ENCODE peak calls at places on chromosomes 7 and 10, in six cellular contexts. One of them, this sample, is unnamed.

GRCh38 chr10:124534231-124534798 is 72.7 kb downstream of the LHPP start:
- DNase-seq in cardiac muscle cell: peak; percentile 32
- DNase-seq in neural crest cell: no peak
- DNase-seq in upper lobe of left lung: peak; percentile 50
- DNase-seq in fibroblast of the aortic adventitia: peak; percentile 30
- DNase-seq in cardiac fibroblast: peak; percentile 50
- DNase-seq in this sample: peak; percentile 58

GRCh38 chr7:67359900-67360299 is 363.3 kb downstream of the TYW1 start:
- DNase-seq in cardiac muscle cell: no peak
- DNase-seq in neural crest cell: no peak
- DNase-seq in upper lobe of left lung: no peak
- DNase-seq in fibroblast of the aortic adventitia: no peak
- DNase-seq in cardiac fibroblast: no peak
- DNase-seq in this sample: no peak

GRCh38 chr10:73117976-73118743 is 7.9 kb downstream of the NUDT13 start:
- DNase-seq in cardiac muscle cell: no peak
- DNase-seq in neural crest cell: no peak
- DNase-seq in upper lobe of left lung: no peak
- DNase-seq in fibroblast of the aortic adventitia: peak; percentile 16
- DNase-seq in cardiac fibroblast: peak; percentile 25
- DNase-seq in this sample: no peak

GRCh38 chr7:75617634-75618234 is 121.0 kb downstream of the HIP1 start:
- DNase-seq in cardiac muscle cell: no peak
- DNase-seq in neural crest cell: no peak
- DNase-seq in upper lobe of left lung: peak; percentile 97
- DNase-seq in fibroblast of the aortic adventitia: no peak
- DNase-seq in cardiac fibroblast: peak; percentile 79
- DNase-seq in this sample: peak; percentile 48

GRCh38 chr7:135650831-135651573 is 11.3 kb upstream of the STMP1 start:
- DNase-seq in cardiac muscle cell: peak; percentile 14
- DNase-seq in neural crest cell: no peak
- DNase-seq in upper lobe of left lung: peak; percentile 34
- DNase-seq in fibroblast of the aortic adventitia: peak; percentile 35
- DNase-seq in cardiac fibroblast: peak; percentile 76
- DNase-seq in this sample: no peak

GRCh38 chr10:132142396-132143161 is 44.2 kb upstream of the DPYSL4 start:
- DNase-seq in cardiac muscle cell: peak; percentile 62
- DNase-seq in neural crest cell: peak; percentile 65
- DNase-seq in upper lobe of left lung: peak; percentile 39
- DNase-seq in fibroblast of the aortic adventitia: no peak
- DNase-seq in cardiac fibroblast: peak; percentile 22
- DNase-seq in this sample: peak; percentile 74

GRCh38 chr10:1540144-1540543 is 197.2 kb downstream of the ADARB2 start:
- DNase-seq in cardiac muscle cell: no peak
- DNase-seq in neural crest cell: no peak
- DNase-seq in upper lobe of left lung: no peak
- DNase-seq in fibroblast of the aortic adventitia: no peak
- DNase-seq in cardiac fibroblast: no peak
- DNase-seq in this sample: no peak

GRCh38 chr7:76267107-76267834 is 35.2 kb upstream of the HSPB1 start:
- DNase-seq in cardiac muscle cell: peak; percentile 45
- DNase-seq in neural crest cell: no peak
- DNase-seq in upper lobe of left lung: no peak
- DNase-seq in fibroblast of the aortic adventitia: no peak
- DNase-seq in cardiac fibroblast: no peak
- DNase-seq in this sample: no peak

GRCh38 chr10:44242091-44242490 is 142.8 kb downstream of the CXCL12 start:
- DNase-seq in cardiac muscle cell: no peak
- DNase-seq in neural crest cell: no peak
- DNase-seq in upper lobe of left lung: no peak
- DNase-seq in fibroblast of the aortic adventitia: no peak
- DNase-seq in cardiac fibroblast: no peak
- DNase-seq in this sample: no peak

DNA sequence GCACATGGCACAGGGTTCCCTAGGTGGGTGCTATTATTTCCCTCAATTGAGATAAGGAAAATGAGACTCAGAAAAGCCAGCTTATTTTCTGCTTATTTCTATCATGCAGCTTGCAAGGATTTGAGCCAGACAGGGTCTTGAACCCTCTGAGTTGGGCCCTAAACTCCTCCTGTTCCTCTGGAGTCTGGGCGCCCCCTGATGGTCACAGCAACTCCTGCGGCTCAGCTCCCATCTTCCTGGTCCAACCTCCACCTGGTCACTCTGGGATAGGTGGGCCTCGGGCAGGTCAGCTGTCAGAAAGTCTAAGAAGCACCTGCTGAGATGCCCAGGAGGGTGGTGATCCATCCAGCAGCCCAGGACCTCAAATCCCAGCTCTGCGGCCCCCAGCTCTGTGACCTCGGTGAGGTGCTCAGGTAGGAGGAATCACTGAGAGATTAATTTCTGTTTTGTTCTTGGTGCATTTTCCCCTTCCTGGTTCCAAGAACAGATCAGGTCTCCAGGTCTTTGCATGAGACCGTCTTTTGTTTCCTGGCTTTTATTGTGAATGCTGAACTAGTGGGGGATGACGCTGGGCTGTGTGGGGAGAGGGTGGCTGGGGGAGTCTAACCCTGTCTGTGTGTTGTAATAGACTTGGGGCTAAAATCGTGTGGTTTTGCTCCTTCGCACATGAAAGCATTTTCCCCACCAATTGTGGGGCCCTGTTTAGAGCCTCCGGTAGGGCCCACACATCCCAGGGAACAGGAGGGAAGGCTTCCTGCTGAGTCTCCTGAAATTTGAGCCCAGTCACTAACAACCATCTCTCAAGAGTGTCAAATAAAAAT is 32.8 kb downstream of the TMEM130 start:
- DNase-seq in cardiac muscle cell: peak; percentile 64
- DNase-seq in neural crest cell: peak; percentile 52
- DNase-seq in upper lobe of left lung: no peak
- DNase-seq in fibroblast of the aortic adventitia: peak; percentile 21
- DNase-seq in cardiac fibroblast: peak; percentile 42
- DNase-seq in this sample: peak; percentile 82
- TF ChIP-seq CTCF in cardiac muscle cell: peak; percentile 67
- TF ChIP-seq CTCF in neural crest cell: peak; percentile 77
- TF ChIP-seq CTCF in upper lobe of left lung: no peak
- TF ChIP-seq CTCF in fibroblast of the aortic adventitia: peak; percentile 65
- TF ChIP-seq CTCF in cardiac fibroblast: peak; percentile 69
- TF ChIP-seq CTCF in this sample: peak; percentile 68

GRCh38 chr7:105792488-105793370 is 83.7 kb downstream of the ATXN7L1 start:
- DNase-seq in cardiac muscle cell: no peak
- DNase-seq in neural crest cell: no peak
- DNase-seq in upper lobe of left lung: no peak
- DNase-seq in fibroblast of the aortic adventitia: no peak
- DNase-seq in cardiac fibroblast: peak; percentile 23
- DNase-seq in this sample: no peak

GRCh38 chr7:105788816-105789349 is 87.5 kb downstream of the ATXN7L1 start:
- DNase-seq in cardiac muscle cell: no peak
- DNase-seq in neural crest cell: no peak
- DNase-seq in upper lobe of left lung: no peak
- DNase-seq in fibroblast of the aortic adventitia: no peak
- DNase-seq in cardiac fibroblast: no peak
- DNase-seq in this sample: no peak

GRCh38 chr7:105794741-105795729 is 81.4 kb downstream of the ATXN7L1 start:
- DNase-seq in cardiac muscle cell: no peak
- DNase-seq in neural crest cell: no peak
- DNase-seq in upper lobe of left lung: no peak
- DNase-seq in fibroblast of the aortic adventitia: peak; percentile 85
- DNase-seq in cardiac fibroblast: peak; percentile 82
- DNase-seq in this sample: no peak

GRCh38 chr7:105790996-105791395 is 85.4 kb downstream of the ATXN7L1 start:
- DNase-seq in cardiac muscle cell: no peak
- DNase-seq in neural crest cell: no peak
- DNase-seq in upper lobe of left lung: no peak
- DNase-seq in fibroblast of the aortic adventitia: no peak
- DNase-seq in cardiac fibroblast: no peak
- DNase-seq in this sample: no peak

DNA sequence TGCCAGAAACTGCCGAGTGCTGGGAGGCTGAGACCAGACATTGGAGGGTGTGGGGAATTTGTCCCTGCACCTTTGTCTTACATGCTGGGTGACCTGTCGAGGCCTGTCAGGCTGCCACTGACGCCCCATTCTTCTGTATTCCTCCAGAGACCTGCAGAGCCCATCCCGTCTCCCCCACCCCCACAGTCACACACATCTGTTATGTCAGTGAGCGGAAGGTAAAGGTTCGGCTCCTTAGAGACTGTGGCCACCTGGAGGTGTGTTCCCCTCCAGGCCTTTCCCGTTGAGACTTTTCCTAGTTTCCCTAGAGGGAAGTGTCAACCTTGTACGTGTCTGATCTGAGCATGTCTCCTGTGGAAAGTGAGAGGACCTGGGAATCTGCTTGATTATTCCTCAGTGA is 84.5 kb downstream of the ATXN7L1 start:
- DNase-seq in cardiac muscle cell: no peak
- DNase-seq in neural crest cell: no peak
- DNase-seq in upper lobe of left lung: no peak
- DNase-seq in fibroblast of the aortic adventitia: no peak
- DNase-seq in cardiac fibroblast: no peak
- DNase-seq in this sample: no peak
- TF ChIP-seq CTCF in cardiac muscle cell: no peak
- TF ChIP-seq CTCF in neural crest cell: no peak
- TF ChIP-seq CTCF in upper lobe of left lung: no peak
- TF ChIP-seq CTCF in fibroblast of the aortic adventitia: no peak
- TF ChIP-seq CTCF in cardiac fibroblast: no peak
- TF ChIP-seq CTCF in this sample: no peak

DNA sequence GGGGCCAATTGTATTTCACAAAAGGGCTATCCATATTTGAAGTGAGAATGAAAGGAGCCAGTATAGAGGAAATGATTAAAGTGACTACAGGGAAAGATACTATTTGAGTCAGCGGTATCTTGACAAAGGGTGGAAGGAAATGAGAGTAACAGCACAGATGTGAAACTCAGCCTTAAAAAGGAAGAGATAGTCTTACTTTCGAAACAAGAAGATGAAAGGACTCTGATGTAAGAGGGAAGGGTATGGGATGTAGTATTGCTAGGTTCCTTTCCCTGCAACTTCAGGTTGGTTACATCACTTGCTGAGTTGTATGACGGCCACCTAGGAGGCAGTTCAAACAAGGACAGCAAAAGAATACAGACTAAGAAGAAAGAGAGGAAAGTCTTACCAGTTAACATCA is 13.7 kb downstream of the CISD1 start:
- DNase-seq in cardiac muscle cell: no peak
- DNase-seq in neural crest cell: no peak
- DNase-seq in upper lobe of left lung: no peak
- DNase-seq in fibroblast of the aortic adventitia: no peak
- DNase-seq in cardiac fibroblast: peak; percentile 56
- DNase-seq in this sample: no peak
- TF ChIP-seq CTCF in cardiac muscle cell: no peak
- TF ChIP-seq CTCF in neural crest cell: no peak
- TF ChIP-seq CTCF in upper lobe of left lung: no peak
- TF ChIP-seq CTCF in fibroblast of the aortic adventitia: no peak
- TF ChIP-seq CTCF in cardiac fibroblast: no peak
- TF ChIP-seq CTCF in this sample: no peak

GRCh38 chr7:47581821-47582747 is at the start of gene TNS3:
- DNase-seq in cardiac muscle cell: peak; percentile 68
- DNase-seq in neural crest cell: peak; percentile 46
- DNase-seq in upper lobe of left lung: peak; percentile 49
- DNase-seq in fibroblast of the aortic adventitia: peak; percentile 43
- DNase-seq in cardiac fibroblast: peak; percentile 59
- DNase-seq in this sample: peak; percentile 65
- TF ChIP-seq CTCF in cardiac muscle cell: peak; percentile 24
- TF ChIP-seq CTCF in neural crest cell: peak; percentile 57
- TF ChIP-seq CTCF in upper lobe of left lung: peak; percentile 38
- TF ChIP-seq CTCF in fibroblast of the aortic adventitia: no peak
- TF ChIP-seq CTCF in cardiac fibroblast: no peak
- TF ChIP-seq CTCF in this sample: no peak

DNA sequence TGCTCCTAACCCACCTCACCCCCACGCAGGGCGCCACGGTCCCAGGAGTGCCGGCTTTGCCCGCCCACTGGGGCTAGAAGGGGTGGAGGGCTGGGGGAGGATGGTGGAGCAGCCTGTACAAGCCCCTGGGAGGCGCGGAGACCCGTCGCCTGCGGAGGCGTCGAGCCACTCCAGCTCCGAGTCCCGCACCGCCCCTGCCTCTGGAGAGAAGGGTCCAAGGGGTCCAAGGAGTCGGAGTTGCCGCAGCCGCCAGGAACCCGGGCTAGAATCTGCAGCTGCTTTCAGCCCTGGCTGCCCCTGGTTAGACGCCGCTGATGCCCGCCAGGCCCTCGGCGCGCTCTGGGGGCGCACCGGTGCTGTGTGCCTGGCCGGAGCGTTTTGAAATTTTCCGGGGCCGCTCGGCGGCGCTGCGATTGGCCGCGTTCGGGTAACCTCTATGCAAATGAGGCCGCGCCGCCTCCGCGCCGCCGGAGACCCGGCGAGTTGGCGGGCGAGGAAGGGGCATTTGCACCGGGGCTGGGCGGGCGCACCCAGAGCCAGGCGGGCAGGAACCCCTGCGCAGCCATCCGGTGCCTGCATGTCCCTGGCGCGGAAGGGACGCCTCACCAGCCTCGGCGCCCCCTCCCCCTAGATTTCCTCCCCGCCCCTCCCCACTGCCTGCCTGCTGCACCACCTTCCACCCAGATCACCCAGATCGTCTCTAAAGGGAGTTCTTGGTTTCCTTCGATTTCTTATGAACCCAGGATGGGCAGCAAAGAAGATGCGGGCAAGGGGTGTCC is at the start of gene HMX2:
- DNase-seq in cardiac muscle cell: peak; percentile 51
- DNase-seq in neural crest cell: no peak
- DNase-seq in upper lobe of left lung: no peak
- DNase-seq in fibroblast of the aortic adventitia: no peak
- DNase-seq in cardiac fibroblast: no peak
- DNase-seq in this sample: peak; percentile 62
- TF ChIP-seq CTCF in cardiac muscle cell: no peak
- TF ChIP-seq CTCF in neural crest cell: no peak
- TF ChIP-seq CTCF in upper lobe of left lung: no peak
- TF ChIP-seq CTCF in fibroblast of the aortic adventitia: no peak
- TF ChIP-seq CTCF in cardiac fibroblast: no peak
- TF ChIP-seq CTCF in this sample: no peak

GRCh38 chr7:77702451-77703219 is 6.4 kb downstream of the RSBN1L start:
- DNase-seq in cardiac muscle cell: no peak
- DNase-seq in neural crest cell: no peak
- DNase-seq in upper lobe of left lung: no peak
- DNase-seq in fibroblast of the aortic adventitia: no peak
- DNase-seq in cardiac fibroblast: no peak
- DNase-seq in this sample: no peak

GRCh38 chr7:77698042-77698625 is 1.9 kb downstream of the RSBN1L start:
- DNase-seq in cardiac muscle cell: no peak
- DNase-seq in neural crest cell: no peak
- DNase-seq in upper lobe of left lung: no peak
- DNase-seq in fibroblast of the aortic adventitia: no peak
- DNase-seq in cardiac fibroblast: no peak
- DNase-seq in this sample: no peak

GRCh38 chr7:77699056-77699455 is 2.8 kb downstream of the RSBN1L start:
- DNase-seq in cardiac muscle cell: no peak
- DNase-seq in neural crest cell: no peak
- DNase-seq in upper lobe of left lung: no peak
- DNase-seq in fibroblast of the aortic adventitia: no peak
- DNase-seq in cardiac fibroblast: no peak
- DNase-seq in this sample: no peak

GRCh38 chr7:77707504-77707992 is 11.3 kb downstream of the RSBN1L start:
- DNase-seq in cardiac muscle cell: no peak
- DNase-seq in neural crest cell: no peak
- DNase-seq in upper lobe of left lung: no peak
- DNase-seq in fibroblast of the aortic adventitia: no peak
- DNase-seq in cardiac fibroblast: no peak
- DNase-seq in this sample: no peak

GRCh38 chr7:77703220-77703472 is 6.9 kb downstream of the RSBN1L start:
- DNase-seq in cardiac muscle cell: no peak
- DNase-seq in neural crest cell: no peak
- DNase-seq in upper lobe of left lung: no peak
- DNase-seq in fibroblast of the aortic adventitia: no peak
- DNase-seq in cardiac fibroblast: no peak
- DNase-seq in this sample: no peak
- TF ChIP-seq CTCF in cardiac muscle cell: no peak
- TF ChIP-seq CTCF in neural crest cell: no peak
- TF ChIP-seq CTCF in upper lobe of left lung: no peak
- TF ChIP-seq CTCF in fibroblast of the aortic adventitia: no peak
- TF ChIP-seq CTCF in cardiac fibroblast: no peak
- TF ChIP-seq CTCF in this sample: no peak